ENCODE peak calls at places on chromosomes 13 and 19, in six cellular contexts. One of them, this sample, is unnamed.

GRCh38 chr13:27617801-27618411 is 2.4 kb downstream of the LNX2 start:
- DNase-seq in ACHN: no peak
- DNase-seq in activated naive CD4-positive, alpha-beta T cell treated with anti-CD3 and anti-CD28 coated beads, Interleukin-2, amount 50 U/mL, for 72 hours: no peak
- DNase-seq in GM12891: no peak
- DNase-seq in stimulated activated CD8-positive, alpha-beta memory T cell treated with anti-CD3 and anti-CD28 coated beads, Interleukin-7, amount 100 ng/mL, for 24 hours: no peak
- DNase-seq in mesenchymal stem cell: no peak
- DNase-seq in this sample: no peak

GRCh38 chr19:27722625-27723024 is 1490.3 kb downstream of the UQCRFS1 start:
- DNase-seq in GM12891: no peak
- DNase-seq in mesenchymal stem cell: no peak
- DNase-seq in stimulated activated CD8-positive, alpha-beta memory T cell treated with anti-CD3 and anti-CD28 coated beads, Interleukin-7, amount 100 ng/mL, for 24 hours: no peak
- DNase-seq in activated naive CD4-positive, alpha-beta T cell treated with anti-CD3 and anti-CD28 coated beads, Interleukin-2, amount 50 U/mL, for 72 hours: no peak
- DNase-seq in ACHN: no peak
- DNase-seq in this sample: no peak

GRCh38 chr19:42199440-42200115 is 17.9 kb downstream of the DEDD2 start:
- DNase-seq in mesenchymal stem cell: no peak
- DNase-seq in stimulated activated CD8-positive, alpha-beta memory T cell treated with anti-CD3 and anti-CD28 coated beads, Interleukin-7, amount 100 ng/mL, for 24 hours: no peak
- DNase-seq in ACHN: no peak
- DNase-seq in GM12891: peak; percentile 76
- DNase-seq in activated naive CD4-positive, alpha-beta T cell treated with anti-CD3 and anti-CD28 coated beads, Interleukin-2, amount 50 U/mL, for 72 hours: peak; percentile 60
- DNase-seq in this sample: no peak

GRCh38 chr19:41816761-41817160 is 20.4 kb downstream of the CEACAM3 start:
- DNase-seq in GM12891: no peak
- DNase-seq in stimulated activated CD8-positive, alpha-beta memory T cell treated with anti-CD3 and anti-CD28 coated beads, Interleukin-7, amount 100 ng/mL, for 24 hours: no peak
- DNase-seq in activated naive CD4-positive, alpha-beta T cell treated with anti-CD3 and anti-CD28 coated beads, Interleukin-2, amount 50 U/mL, for 72 hours: no peak
- DNase-seq in ACHN: no peak
- DNase-seq in mesenchymal stem cell: no peak
- DNase-seq in this sample: no peak

GRCh38 chr19:32924200-32924599 is 47.6 kb downstream of the CEP89 start:
- DNase-seq in stimulated activated CD8-positive, alpha-beta memory T cell treated with anti-CD3 and anti-CD28 coated beads, Interleukin-7, amount 100 ng/mL, for 24 hours: no peak
- DNase-seq in GM12891: no peak
- DNase-seq in activated naive CD4-positive, alpha-beta T cell treated with anti-CD3 and anti-CD28 coated beads, Interleukin-2, amount 50 U/mL, for 72 hours: no peak
- DNase-seq in ACHN: no peak
- DNase-seq in mesenchymal stem cell: peak; percentile 75
- DNase-seq in this sample: peak; percentile 44

GRCh38 chr19:1245884-1246816 is 2.2 kb upstream of the MIDN start:
- DNase-seq in mesenchymal stem cell: no peak
- DNase-seq in stimulated activated CD8-positive, alpha-beta memory T cell treated with anti-CD3 and anti-CD28 coated beads, Interleukin-7, amount 100 ng/mL, for 24 hours: no peak
- DNase-seq in ACHN: no peak
- DNase-seq in GM12891: no peak
- DNase-seq in activated naive CD4-positive, alpha-beta T cell treated with anti-CD3 and anti-CD28 coated beads, Interleukin-2, amount 50 U/mL, for 72 hours: no peak
- DNase-seq in this sample: no peak

GRCh38 chr19:2627855-2628254 is 74.6 kb downstream of the GNG7 start:
- DNase-seq in ACHN: no peak
- DNase-seq in mesenchymal stem cell: peak; percentile 62
- DNase-seq in stimulated activated CD8-positive, alpha-beta memory T cell treated with anti-CD3 and anti-CD28 coated beads, Interleukin-7, amount 100 ng/mL, for 24 hours: no peak
- DNase-seq in GM12891: no peak
- DNase-seq in activated naive CD4-positive, alpha-beta T cell treated with anti-CD3 and anti-CD28 coated beads, Interleukin-2, amount 50 U/mL, for 72 hours: no peak
- DNase-seq in this sample: no peak

GRCh38 chr13:71880753-71881541 is 13.9 kb upstream of the DACH1 start:
- DNase-seq in ACHN: no peak
- DNase-seq in stimulated activated CD8-positive, alpha-beta memory T cell treated with anti-CD3 and anti-CD28 coated beads, Interleukin-7, amount 100 ng/mL, for 24 hours: no peak
- DNase-seq in GM12891: no peak
- DNase-seq in activated naive CD4-positive, alpha-beta T cell treated with anti-CD3 and anti-CD28 coated beads, Interleukin-2, amount 50 U/mL, for 72 hours: no peak
- DNase-seq in mesenchymal stem cell: peak; percentile 71
- DNase-seq in this sample: peak; percentile 36

GRCh38 chr13:33283195-33283910 is 2.2 kb downstream of the STARD13 start:
- DNase-seq in stimulated activated CD8-positive, alpha-beta memory T cell treated with anti-CD3 and anti-CD28 coated beads, Interleukin-7, amount 100 ng/mL, for 24 hours: no peak
- DNase-seq in GM12891: no peak
- DNase-seq in activated naive CD4-positive, alpha-beta T cell treated with anti-CD3 and anti-CD28 coated beads, Interleukin-2, amount 50 U/mL, for 72 hours: no peak
- DNase-seq in ACHN: no peak
- DNase-seq in mesenchymal stem cell: no peak
- DNase-seq in this sample: no peak

GRCh38 chr13:110624766-110625756 is 9.7 kb downstream of the NAXD start:
- DNase-seq in activated naive CD4-positive, alpha-beta T cell treated with anti-CD3 and anti-CD28 coated beads, Interleukin-2, amount 50 U/mL, for 72 hours: no peak
- DNase-seq in stimulated activated CD8-positive, alpha-beta memory T cell treated with anti-CD3 and anti-CD28 coated beads, Interleukin-7, amount 100 ng/mL, for 24 hours: no peak
- DNase-seq in ACHN: no peak
- DNase-seq in mesenchymal stem cell: no peak
- DNase-seq in GM12891: no peak
- DNase-seq in this sample: no peak

GRCh38 chr19:58563034-58563573 is 4.7 kb upstream of the UBE2M start:
- DNase-seq in mesenchymal stem cell: no peak
- DNase-seq in stimulated activated CD8-positive, alpha-beta memory T cell treated with anti-CD3 and anti-CD28 coated beads, Interleukin-7, amount 100 ng/mL, for 24 hours: no peak
- DNase-seq in GM12891: no peak
- DNase-seq in activated naive CD4-positive, alpha-beta T cell treated with anti-CD3 and anti-CD28 coated beads, Interleukin-2, amount 50 U/mL, for 72 hours: no peak
- DNase-seq in ACHN: no peak
- DNase-seq in this sample: no peak

GRCh38 chr19:7242601-7243258 is 51.5 kb downstream of the INSR start:
- DNase-seq in GM12891: no peak
- DNase-seq in ACHN: no peak
- DNase-seq in stimulated activated CD8-positive, alpha-beta memory T cell treated with anti-CD3 and anti-CD28 coated beads, Interleukin-7, amount 100 ng/mL, for 24 hours: no peak
- DNase-seq in mesenchymal stem cell: peak; percentile 45
- DNase-seq in activated naive CD4-positive, alpha-beta T cell treated with anti-CD3 and anti-CD28 coated beads, Interleukin-2, amount 50 U/mL, for 72 hours: no peak
- DNase-seq in this sample: peak; percentile 83

GRCh38 chr13:107441279-107441678 is 774.1 kb downstream of the LIG4 start:
- DNase-seq in activated naive CD4-positive, alpha-beta T cell treated with anti-CD3 and anti-CD28 coated beads, Interleukin-2, amount 50 U/mL, for 72 hours: no peak
- DNase-seq in ACHN: peak; percentile 85
- DNase-seq in mesenchymal stem cell: peak; percentile 83
- DNase-seq in stimulated activated CD8-positive, alpha-beta memory T cell treated with anti-CD3 and anti-CD28 coated beads, Interleukin-7, amount 100 ng/mL, for 24 hours: no peak
- DNase-seq in GM12891: no peak
- DNase-seq in this sample: peak; percentile 24

This sample was measured in fibroblast of villous mesenchyme.